ENCODE peak calls at places on chromosome 3, in six cellular contexts. U is H9, Y is IMR-90, I is mesenchymal stem cell, V is neuronal stem cell, R is H1. W is an unnamed sample. For H3K9me3, the result is how much of the 10 kb centered on the place peaks cover.

GRCh38 chr3:3196148-3196861 is 16.8 kb upstream of the CRBN start:
- DNase-seq in U (peak), I (peak), Y (no peak), R (peak), V (no peak), W (peak)

GRCh38 chr3:99537416-99537815 is 101.0 kb upstream of the COL8A1 start:
- DNase-seq in I (no peak), V (no peak), Y (no peak), U (no peak), R (no peak), W (no peak)

GRCh38 chr3:157113832-157114505 is 46.0 kb downstream of the CCNL1 start:
- DNase-seq in U (no peak), I (no peak), V (no peak), R (no peak), Y (no peak), W (peak)

GRCh38 chr3:187689984-187690383 is 12.4 kb downstream of the RTP2 start:
- DNase-seq in R (no peak), U (no peak), Y (peak), I (no peak), V (no peak), W (peak)

GRCh38 chr3:49534581-49535495 is 19.4 kb upstream of the BSN start:
- DNase-seq in I (no peak), V (peak), R (peak), Y (no peak), U (peak), W (no peak)

GRCh38 chr3:111045564-111045963 is 26.1 kb upstream of the NECTIN3 start:
- DNase-seq in R (no peak), Y (peak), V (no peak), I (peak), U (no peak), W (peak)

GRCh38 chr3:117632191-117632590 is 922.6 kb downstream of the TUSC7 start:
- DNase-seq in U (no peak), Y (no peak), I (no peak), V (no peak), R (no peak), W (no peak)

GRCh38 chr3:126264952-126265351 is 84.6 kb upstream of the ALDH1L1 start:
- DNase-seq in I (no peak), Y (no peak), U (no peak), V (no peak), R (peak), W (no peak)

GRCh38 chr3:49939858-49940666 is at the start of gene RBM6:
- DNase-seq in V (peak), Y (peak), R (peak), U (peak), I (peak), W (peak)

GRCh38 chr3:168251371-168251770 is 155.6 kb upstream of the GOLIM4 start:
- DNase-seq in Y (no peak), U (no peak), R (no peak), I (no peak), V (no peak), W (no peak)

GRCh38 chr3:13111874-13112520 is 38.8 kb upstream of the IQSEC1 start:
- DNase-seq in R (no peak), I (no peak), U (no peak), V (no peak), Y (no peak), W (no peak)

GRCh38 chr3:186239321-186239720 is 122.7 kb downstream of the DGKG start:
- DNase-seq in U (peak), I (peak), V (no peak), Y (no peak), R (no peak), W (no peak)

GRCh38 chr3:8482960-8483665 is 18.5 kb upstream of the LMCD1 start:
- DNase-seq in Y (peak), I (peak), R (no peak), V (no peak), U (no peak), W (peak)

GRCh38 chr3:129230311-129231019 is 18.9 kb upstream of the COPG1 start:
- DNase-seq in V (no peak), Y (peak), I (peak), R (no peak), U (no peak), W (peak)

GRCh38 chr3:37905346-37905745 is 43.7 kb downstream of the CTDSPL start:
- DNase-seq in I (no peak), U (no peak), V (no peak), R (no peak), Y (no peak), W (no peak)

GRCh38 chr3:113231827-113232253 is 20.5 kb downstream of the BOC start:
- DNase-seq in I (peak), R (no peak), V (no peak), U (peak), Y (peak), W (peak)

GRCh38 chr3:14453368-14453710 is 50.9 kb downstream of the SLC6A6 start:
- DNase-seq in U (no peak), Y (no peak), V (no peak), R (no peak), I (no peak), W (no peak)

GRCh38 chr3:47877288-47877687 is 74.3 kb downstream of the DHX30 start:
- DNase-seq in Y (peak), U (no peak), R (no peak), I (peak), V (no peak), W (no peak)

GRCh38 chr3:119700269-119700919 is 2.4 kb upstream of the CFAP91 start:
- DNase-seq in Y (peak), R (no peak), I (peak), V (no peak), U (no peak), W (peak)

GRCh38 chr3:99250821-99251355 is 349.4 kb upstream of the DCBLD2 start:
- DNase-seq in V (no peak), I (peak), U (no peak), R (no peak), Y (no peak), W (no peak)

GRCh38 chr3:33173672-33174071 is 44.9 kb downstream of the SUSD5 start:
- DNase-seq in U (no peak), V (no peak), Y (no peak), R (no peak), I (no peak), W (no peak)

GRCh38 chr3:50655009-50655830 is 19.5 kb upstream of the DOCK3 start:
- DNase-seq in Y (peak), I (no peak), R (no peak), V (no peak), U (no peak), W (no peak)

GRCh38 chr3:122572940-122573412 is 4.5 kb upstream of the PARP15 start:
- DNase-seq in R (no peak), V (no peak), Y (peak), I (peak), U (peak), W (peak)

GRCh38 chr3:65833761-65834505 is 204.8 kb downstream of the MAGI1 start:
- DNase-seq in V (no peak), Y (peak), U (no peak), I (peak), R (no peak), W (peak)

GRCh38 chr3:32759342-32759741 is 58.5 kb upstream of the TRIM71 start:
- DNase-seq in Y (no peak), R (no peak), U (no peak), V (no peak), I (no peak), W (no peak)

GRCh38 chr3:10917176-10917575 is 75.4 kb upstream of the SLC6A1 start:
- DNase-seq in V (no peak), I (no peak), U (no peak), R (no peak), Y (no peak), W (peak)

GRCh38 chr3:191383104-191383503 is 52.8 kb upstream of the UTS2B start:
- DNase-seq in Y (peak), U (no peak), I (peak), R (no peak), V (no peak), W (no peak)

GRCh38 chr3:48370330-48370708 is 1.7 kb upstream of the FBXW12 start:
- DNase-seq in Y (no peak), V (no peak), I (no peak), U (no peak), R (no peak), W (no peak)

GRCh38 chr3:182567666-182568065 is 225.6 kb upstream of the ATP11B start:
- DNase-seq in U (peak), Y (no peak), R (no peak), I (no peak), V (peak), W (peak)

GRCh38 chr3:170357920-170358854 is 672 bp downstream of the SKIL start:
- DNase-seq in I (peak), Y (peak), U (peak), V (peak), R (peak), W (peak)

GRCh38 chr3:33315826-33316225 is 38.6 kb downstream of the FBXL2 start:
- DNase-seq in R (no peak), U (no peak), V (no peak), I (peak), Y (peak), W (peak)

GRCh38 chr3:126985143-126985985 is 2.4 kb downstream of the PLXNA1 start:
- DNase-seq in Y (no peak), R (no peak), I (no peak), V (no peak), U (no peak), W (no peak)

GRCh38 chr3:57078366-57079220 is 18.1 kb downstream of the SPATA12 start:
- DNase-seq in U (peak), R (peak), V (no peak), I (peak), Y (peak), W (peak)

DNA sequence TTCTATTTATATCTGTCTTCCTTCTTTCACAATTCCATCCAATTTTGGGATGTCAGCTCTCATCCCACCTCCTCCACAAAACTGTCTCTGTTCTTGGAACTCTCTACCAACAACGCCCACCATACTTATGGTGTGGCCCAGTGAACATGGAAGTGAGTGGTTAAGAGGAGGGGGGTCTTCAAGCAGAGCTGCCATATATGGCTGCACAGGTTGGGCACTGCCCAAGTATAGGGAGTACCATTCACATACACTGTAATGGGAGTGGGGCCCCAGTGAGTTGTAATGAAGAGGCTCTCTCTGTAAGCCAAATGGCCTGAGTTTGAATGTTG is 7.9 kb upstream of the CAMK1 start:
- DNase-seq in V (no peak), R (no peak), Y (no peak), I (no peak), U (no peak), W (no peak)
- H3K14ac ChIP-seq in V (no peak), R (no peak), Y (no peak), I (no peak), U (no peak), W (no peak)

GRCh38 chr3:46840491-46840890 is 22.8 kb downstream of the MYL3 start:
- DNase-seq in V (no peak), U (no peak), R (no peak), Y (no peak), I (no peak), W (no peak)
- H3K9me3 ChIP-seq in V (under half), U (under half), R (under half), Y (under half), I (under half), W (under half)

GRCh38 chr3:30448436-30448835 is 158.0 kb upstream of the TGFBR2 start:
- DNase-seq in U (no peak), Y (peak), R (no peak), I (no peak), V (no peak), W (no peak)
- H3K14ac ChIP-seq in U (no peak), Y (no peak), R (no peak), I (no peak), V (no peak), W (no peak)

GRCh38 chr3:62131620-62132019 is 241.7 kb downstream of the FEZF2 start:
- DNase-seq in I (no peak), V (no peak), U (no peak), Y (peak), R (no peak), W (no peak)

GRCh38 chr3:62127116-62127515 is 246.2 kb downstream of the FEZF2 start:
- DNase-seq in U (no peak), I (no peak), Y (no peak), R (no peak), V (no peak), W (no peak)

GRCh38 chr3:62125376-62125775 is 248.0 kb downstream of the FEZF2 start:
- DNase-seq in R (no peak), I (no peak), U (no peak), Y (no peak), V (no peak), W (no peak)

GRCh38 chr3:62131050-62131449 is 242.3 kb downstream of the FEZF2 start:
- DNase-seq in Y (no peak), V (no peak), I (no peak), R (no peak), U (no peak), W (no peak)

GRCh38 chr3:62128028-62128427 is 245.3 kb downstream of the FEZF2 start:
- DNase-seq in I (no peak), V (no peak), R (no peak), U (no peak), Y (no peak), W (no peak)
- H3K9me3 ChIP-seq in I (under half), V (under half), R (under half), U (under half), Y (under half), W (under half)

GRCh38 chr3:71380096-71380495 is 203.4 kb downstream of the FOXP1 start:
- DNase-seq in Y (peak), U (no peak), V (no peak), R (no peak), I (no peak), W (peak)
- H3K14ac ChIP-seq in Y (no peak), U (no peak), V (no peak), R (no peak), I (no peak), W (no peak)

W was measured in trophoblast cell.